ENCODE peak calls at places on chromosomes 4 and X, in five cellular contexts. A, J, N, W and G are unnamed samples. For H3K36me3, the result is how much of the 10 kb centered on the place peaks cover.

GRCh38 chr4:122803788-122804208 is 22.8 kb upstream of the FGF2 start:
- DNase-seq in W (no peak), N (peak), A (peak), J (no peak), G (no peak)

GRCh38 chrX:140764401-140764919 is 54.9 kb downstream of the LINC00632 start:
- DNase-seq in J (peak), A (peak), N (peak), W (peak), G (no peak)

GRCh38 chrX:40172980-40173661 is 75.4 kb upstream of the BCOR start:
- DNase-seq in J (no peak), W (peak), N (no peak), A (no peak), G (no peak)

GRCh38 chr4:40377462-40378385 is 42.6 kb downstream of the CHRNA9 start:
- DNase-seq in W (peak), A (no peak), J (peak), N (peak), G (no peak)

GRCh38 chrX:150370589-150371312 is 7.6 kb downstream of the MAMLD1 start:
- DNase-seq in W (peak), N (no peak), A (no peak), J (peak), G (no peak)

GRCh38 chrX:9573282-9574106 is 108.6 kb downstream of the TBL1X start:
- DNase-seq in N (no peak), A (no peak), W (no peak), J (no peak), G (no peak)

GRCh38 chr4:65943076-65943475 is 272.8 kb upstream of the EPHA5 start:
- DNase-seq in J (peak), A (peak), N (peak), W (peak), G (peak)

GRCh38 chr4:184746532-184746870 is 12.6 kb upstream of the CENPU start:
- DNase-seq in A (no peak), W (peak), N (peak), J (peak), G (peak)

GRCh38 chrX:129737921-129738320 is 858 bp upstream of the XPNPEP2 start:
- DNase-seq in J (peak), W (peak), N (peak), A (no peak), G (no peak)

GRCh38 chrX:16060252-16060651 is 63.1 kb upstream of the GRPR start:
- DNase-seq in J (no peak), A (no peak), W (no peak), N (no peak), G (no peak)

GRCh38 chr4:13920901-13921300 is 293.4 kb upstream of the BOD1L1 start:
- DNase-seq in J (peak), W (peak), N (peak), A (peak), G (peak)

DNA sequence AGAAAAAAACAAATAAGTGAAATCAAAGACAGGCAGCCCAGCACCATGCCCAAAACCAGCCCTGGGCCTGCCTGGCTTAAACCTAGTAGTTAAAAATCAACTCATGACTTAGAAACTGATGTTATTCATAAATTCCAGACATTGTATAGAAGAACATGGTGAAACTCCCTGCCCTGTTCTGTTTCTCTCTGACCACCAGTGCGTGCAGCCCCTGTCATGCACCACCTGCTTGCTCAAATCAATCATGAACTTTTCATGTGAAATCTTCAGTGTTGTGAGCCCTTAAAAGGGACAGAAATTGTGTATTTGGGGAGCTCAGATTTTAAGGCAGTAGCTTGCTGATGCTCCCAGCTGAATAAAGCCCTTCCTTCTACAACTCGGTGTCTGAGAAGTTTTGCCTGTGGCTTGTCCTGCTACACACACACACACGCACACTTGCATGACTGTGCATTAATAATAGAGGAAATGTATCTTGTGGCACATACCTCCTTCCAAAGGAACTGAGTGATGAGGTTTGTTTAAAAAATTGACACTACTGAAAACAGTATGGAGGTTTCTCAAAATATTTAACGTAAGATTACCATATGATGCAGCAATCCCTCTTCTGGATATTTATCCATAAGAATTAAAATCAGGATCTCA is 39.2 kb upstream of the UGT2B7 start:
- DNase-seq in J (no peak), A (no peak), N (peak), W (peak), G (no peak)
- H3K4me3 ChIP-seq in J (no peak), A (no peak), N (no peak), W (no peak), G (no peak)

DNA sequence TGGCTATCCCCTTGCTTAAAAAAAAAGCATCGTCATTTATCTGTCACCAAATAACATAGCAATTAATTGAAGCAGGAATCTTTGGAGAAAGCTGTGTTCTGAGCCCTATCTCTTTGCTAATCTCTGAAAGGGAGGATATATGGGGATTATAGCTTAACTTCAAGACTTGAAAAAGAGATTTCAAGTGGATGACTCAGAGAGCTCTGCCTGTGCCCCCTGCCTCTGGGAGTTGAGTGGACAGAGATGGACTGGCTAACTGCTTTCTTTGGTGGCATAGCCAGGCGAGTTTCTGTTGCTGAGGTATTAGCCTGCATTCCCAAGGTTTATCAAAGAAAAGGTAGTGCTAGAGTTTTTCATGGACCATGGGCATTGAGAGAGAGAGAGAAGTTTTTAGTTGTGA is 91.6 kb downstream of the DDIT4L start:
- DNase-seq in J (peak), N (no peak), W (peak), A (no peak), G (no peak)
- H3K36me3 ChIP-seq in J (under half), N (under half), W (under half), A (under half), G (under half)

GRCh38 chrX:689983-690382 is 59.4 kb downstream of the SHOX start:
- DNase-seq in W (no peak), J (no peak), N (no peak), A (no peak), G (no peak)
- H3K4me3 ChIP-seq in W (no peak), J (no peak), N (no peak), A (no peak), G (no peak)

GRCh38 chrX:2719774-2720447 is 28.8 kb downstream of the CD99 start:
- DNase-seq in A (no peak), N (no peak), W (no peak), J (no peak), G (no peak)

DNA sequence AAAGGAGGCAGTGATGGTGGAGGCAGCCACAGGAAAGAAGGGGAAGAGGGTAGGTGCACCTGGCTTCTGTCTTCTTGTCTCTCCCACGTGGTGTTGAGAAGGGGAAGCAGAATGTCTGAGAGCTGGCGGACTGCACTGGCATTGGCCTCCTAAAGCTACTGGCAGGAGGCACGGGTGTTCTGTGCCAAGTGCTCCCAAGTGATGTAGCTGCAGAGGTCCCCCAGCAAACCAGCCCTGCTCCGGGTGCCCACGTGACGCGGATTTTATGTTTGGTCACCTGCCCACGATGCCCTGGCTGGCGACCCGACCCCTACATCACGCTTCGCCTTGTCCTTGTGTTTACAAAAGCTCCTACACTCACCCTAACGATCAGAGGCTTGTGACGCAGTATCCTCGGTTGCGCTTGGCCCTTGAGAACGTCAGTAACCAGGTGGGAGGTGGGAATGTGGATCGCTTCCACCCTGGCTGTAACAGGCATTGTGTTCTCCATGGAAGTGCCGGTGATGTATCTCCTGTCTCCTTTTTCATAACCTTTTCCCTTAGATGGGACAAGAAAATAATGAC is 28.4 kb upstream of the XG start:
- DNase-seq in N (no peak), J (no peak), A (no peak), W (no peak), G (no peak)
- H3K36me3 ChIP-seq in N (half or more), J (half or more), A (under half), W (half or more), G (under half)

GRCh38 chr4:181504846-181505374 is 738.3 kb upstream of the TENM3 start:
- DNase-seq in A (no peak), W (no peak), N (no peak), J (no peak), G (no peak)
- H3K4me3 ChIP-seq in A (no peak), W (no peak), N (no peak), J (no peak), G (no peak)

GRCh38 chr4:182628000-182628399 is 289.2 kb downstream of the DCTD start:
- DNase-seq in W (no peak), J (no peak), N (no peak), A (no peak), G (no peak)
- H3K36me3 ChIP-seq in W (under half), J (under half), N (under half), A (under half), G (under half)

GRCh38 chrX:100635989-100636320 is 651 bp downstream of the TSPAN6 start:
- DNase-seq in N (no peak), A (no peak), W (no peak), J (no peak), G (no peak)
- H3K4me3 ChIP-seq in N (peak), A (peak), W (peak), J (peak), G (peak)

DNA sequence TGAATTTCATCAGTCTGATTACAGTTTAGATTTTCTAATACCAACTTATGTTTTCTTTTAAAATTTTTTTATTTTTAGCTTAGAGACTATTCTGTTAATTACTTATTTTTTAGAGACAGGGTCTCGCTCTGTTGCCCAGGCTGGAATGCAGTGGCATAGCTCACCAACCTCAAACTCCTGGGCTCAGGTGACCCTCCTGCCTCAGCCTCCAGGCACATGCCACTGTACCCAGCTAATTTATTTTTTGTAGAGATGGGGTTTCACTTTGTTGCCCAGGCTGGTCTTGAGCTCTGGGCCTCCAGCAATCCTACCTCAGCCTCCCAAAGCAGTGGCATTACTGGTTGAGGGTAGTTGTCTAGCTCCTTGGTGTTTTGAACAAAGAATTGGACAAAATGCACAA is 102.0 kb downstream of the KLHL8 start:
- DNase-seq in N (no peak), J (no peak), A (no peak), W (no peak), G (no peak)
- H3K36me3 ChIP-seq in N (under half), J (under half), A (under half), W (under half), G (under half)

GRCh38 chr4:17665852-17666251 is 51.4 kb downstream of the MED28 start:
- DNase-seq in N (no peak), J (no peak), W (no peak), A (no peak), G (no peak)

GRCh38 chr4:17667253-17667652 is 52.8 kb downstream of the MED28 start:
- DNase-seq in A (no peak), J (no peak), W (no peak), N (no peak), G (no peak)

GRCh38 chr4:17667653-17668201 is 53.3 kb downstream of the MED28 start:
- DNase-seq in W (no peak), J (no peak), A (no peak), N (no peak), G (no peak)

GRCh38 chr4:17665346-17665745 is 50.9 kb downstream of the MED28 start:
- DNase-seq in N (no peak), J (no peak), A (no peak), W (no peak), G (no peak)

GRCh38 chr4:17670423-17670822 is 56.0 kb downstream of the MED28 start:
- DNase-seq in J (no peak), W (no peak), N (no peak), A (no peak), G (no peak)
- H3K4me3 ChIP-seq in J (no peak), W (no peak), N (no peak), A (no peak), G (no peak)